ENCODE peak calls at places on chromosomes 4 and X, in seven cellular contexts. K is fibroblast of lung; S is activated T-cell treated with anti-CD3 and anti-CD28 coated beads, Interleukin-2, amount 50 U/mL, for 48 hours; E is neural progenitor cell; C is NCI-H1092 treated with DMSO at 0.1 percent for 48 hours; D is stimulated activated CD4-positive, alpha-beta T cell treated with anti-CD3 and anti-CD28 coated beads, Interleukin-4, amount 100 ng/mL, for 4 hours; O is foreskin fibroblast. R is an unnamed sample.

GRCh38 chr4:13399257-13399656 is 84.9 kb downstream of the RAB28 start:
- DNase-seq in D (no peak), O (peak; percentile 4), E (no peak), K (no peak), C (no peak), S (no peak), R (no peak)

GRCh38 chrX:39050427-39050826 is 249.2 kb downstream of the MID1IP1 start:
- DNase-seq in O (no peak), C (no peak), S (no peak), E (no peak), K (no peak), D (no peak), R (no peak)

GRCh38 chr4:182859730-182860129 is 57.5 kb downstream of the DCTD start:
- DNase-seq in E (no peak), D (no peak), C (no peak), O (no peak), K (no peak), S (no peak), R (no peak)

GRCh38 chr4:54333657-54334056 is 104.6 kb downstream of the PDGFRA start:
- DNase-seq in E (peak; percentile 25), K (no peak), C (no peak), O (no peak), S (no peak), D (no peak), R (no peak)

GRCh38 chr4:30525662-30526061 is 194.5 kb upstream of the PCDH7 start:
- DNase-seq in K (no peak), E (no peak), O (no peak), D (no peak), S (no peak), C (no peak), R (no peak)

GRCh38 chr4:23819041-23819511 is 70.8 kb downstream of the PPARGC1A start:
- DNase-seq in C (peak; percentile 42), S (no peak), D (no peak), K (peak; percentile 64), E (no peak), O (peak; percentile 12), R (peak; percentile 66)

GRCh38 chr4:171629737-171630136 is 183.5 kb upstream of the GALNTL6 start:
- DNase-seq in E (peak; percentile 25), O (no peak), K (no peak), D (no peak), C (no peak), S (no peak), R (no peak)

GRCh38 chr4:19492611-19493010 is 759.1 kb upstream of the SLIT2 start:
- DNase-seq in S (no peak), C (no peak), O (peak; percentile 50), D (no peak), E (no peak), K (peak; percentile 31), R (no peak)

GRCh38 chrX:19912-20571 is 261.1 kb upstream of the PLCXD1 start:
- DNase-seq in E (peak; percentile 36), O (peak; percentile 39), C (no peak), S (peak; percentile 40), D (no peak), K (no peak), R (no peak)

GRCh38 chr4:159600102-159600501 is 497.2 kb downstream of the RAPGEF2 start:
- DNase-seq in E (no peak), D (no peak), C (no peak), K (no peak), S (no peak), O (no peak), R (no peak)

GRCh38 chrX:124256209-124256608 is 76.3 kb upstream of the TEX13D start:
- DNase-seq in D (no peak), E (no peak), S (no peak), O (peak; percentile 64), K (peak; percentile 90), C (no peak), R (no peak)

GRCh38 chrX:133350751-133351150 is 64.5 kb downstream of the GPC4 start:
- DNase-seq in D (no peak), K (peak; percentile 25), S (no peak), C (no peak), E (no peak), O (peak; percentile 2), R (no peak)

GRCh38 chr4:87073187-87073569 is 138.4 kb downstream of the AFF1 start:
- DNase-seq in E (no peak), D (no peak), O (no peak), C (peak; percentile 79), K (no peak), S (no peak), R (no peak)

GRCh38 chr4:137125011-137125410 is 407.3 kb downstream of the PCDH18 start:
- DNase-seq in O (peak; percentile 83), E (no peak), C (no peak), S (no peak), K (peak; percentile 17), D (no peak), R (peak; percentile 34)

GRCh38 chr4:12889054-12889453 is 595.1 kb downstream of the RAB28 start:
- DNase-seq in K (no peak), C (no peak), E (no peak), S (no peak), O (no peak), D (no peak), R (no peak)

GRCh38 chrX:46849933-46850332 is 13.1 kb downstream of the RP2 start:
- DNase-seq in C (no peak), D (no peak), S (no peak), E (no peak), K (no peak), O (peak; percentile 25), R (no peak)

GRCh38 chrX:107025538-107025937 is 25.5 kb upstream of the MORC4 start:
- DNase-seq in K (peak; percentile 45), O (peak; percentile 49), D (no peak), E (peak; percentile 50), S (no peak), C (peak; percentile 16), R (no peak)